ENCODE peak calls at places on chromosomes 3 and 15, in seven cellular contexts. U is CD4-positive, alpha-beta memory T cell; G is psoas muscle; R is adipocyte; B is DND-41; W is stomach; L is heart right ventricle. M is an unnamed sample. For H3K27me3, the result is how much of the 10 kb centered on the place peaks cover.

GRCh38 chr3:37129871-37130270 is 44.5 kb downstream of the LRRFIP2 start:
- DNase-seq in W (no peak), G (no peak), B (no peak), U (no peak), L (no peak), R (no peak), M (no peak)

GRCh38 chr3:105032541-105032940 is 334.2 kb upstream of the ALCAM start:
- DNase-seq in U (no peak), R (no peak), W (peak), G (no peak), B (no peak), L (no peak), M (no peak)

GRCh38 chr3:184679056-184679502 is 32.8 kb downstream of the MAGEF1 start:
- DNase-seq in G (peak), U (no peak), W (no peak), L (peak), B (no peak), R (peak), M (no peak)

GRCh38 chr3:116552261-116552660 is 107.0 kb upstream of the LSAMP start:
- DNase-seq in G (no peak), W (no peak), L (no peak), R (no peak), U (no peak), B (no peak), M (no peak)

GRCh38 chr3:155683321-155683720 is 61.5 kb downstream of the PLCH1 start:
- DNase-seq in G (no peak), L (no peak), W (no peak), U (no peak), R (no peak), B (no peak), M (no peak)

GRCh38 chr3:56800373-56801150 is 1.2 kb downstream of the ARHGEF3 start:
- DNase-seq in G (no peak), R (no peak), B (peak), U (peak), L (no peak), W (peak), M (no peak)

GRCh38 chr3:140768921-140769320 is 91.1 kb downstream of the TRIM42 start:
- DNase-seq in B (no peak), R (peak), W (no peak), U (no peak), L (no peak), G (no peak), M (no peak)

GRCh38 chr3:137294139-137294538 is 336.4 kb downstream of the IL20RB start:
- DNase-seq in U (no peak), W (no peak), R (no peak), G (no peak), B (no peak), L (no peak), M (no peak)

GRCh38 chr3:29716213-29716612 is 435.3 kb downstream of the RBMS3 start:
- DNase-seq in L (no peak), R (no peak), G (no peak), B (no peak), W (no peak), U (no peak), M (no peak)

GRCh38 chr15:96340348-96340610 is 9.8 kb downstream of the NR2F2 start:
- DNase-seq in B (no peak), R (no peak), L (no peak), W (no peak), G (no peak), U (no peak), M (no peak)
- H3K27me3 ChIP-seq in B (under half), R (under half), L (half or more), W (half or more), G (under half), U (under half), M (under half)

GRCh38 chr3:128004661-128005060 is 47.6 kb upstream of the SEC61A1 start:
- DNase-seq in L (no peak), G (no peak), R (no peak), W (peak), U (no peak), B (no peak), M (no peak)
- H3K27me3 ChIP-seq in L (under half), G (under half), R (under half), W (under half), U (under half), B (under half), M (under half)

GRCh38 chr15:100341662-100342560 is at the start of gene ADAMTS17:
- DNase-seq in L (peak), U (peak), W (peak), B (peak), R (peak), G (peak), M (peak)
- H3K27me3 ChIP-seq in L (under half), U (under half), W (under half), B (under half), R (under half), G (under half), M (under half)

GRCh38 chr3:147383617-147384016 is 22.7 kb downstream of the ZIC4 start:
- DNase-seq in G (no peak), B (no peak), R (no peak), L (no peak), U (no peak), W (no peak), M (no peak)

GRCh38 chr3:147388395-147389264 is 17.7 kb downstream of the ZIC4 start:
- DNase-seq in R (no peak), W (no peak), G (no peak), B (no peak), U (no peak), L (no peak), M (no peak)

GRCh38 chr3:147384210-147385058 is 21.9 kb downstream of the ZIC4 start:
- DNase-seq in L (no peak), W (no peak), U (no peak), G (no peak), R (no peak), B (no peak), M (no peak)

GRCh38 chr3:147387550-147388394 is 18.6 kb downstream of the ZIC4 start:
- DNase-seq in G (no peak), W (no peak), R (no peak), B (no peak), U (no peak), L (no peak), M (no peak)

DNA sequence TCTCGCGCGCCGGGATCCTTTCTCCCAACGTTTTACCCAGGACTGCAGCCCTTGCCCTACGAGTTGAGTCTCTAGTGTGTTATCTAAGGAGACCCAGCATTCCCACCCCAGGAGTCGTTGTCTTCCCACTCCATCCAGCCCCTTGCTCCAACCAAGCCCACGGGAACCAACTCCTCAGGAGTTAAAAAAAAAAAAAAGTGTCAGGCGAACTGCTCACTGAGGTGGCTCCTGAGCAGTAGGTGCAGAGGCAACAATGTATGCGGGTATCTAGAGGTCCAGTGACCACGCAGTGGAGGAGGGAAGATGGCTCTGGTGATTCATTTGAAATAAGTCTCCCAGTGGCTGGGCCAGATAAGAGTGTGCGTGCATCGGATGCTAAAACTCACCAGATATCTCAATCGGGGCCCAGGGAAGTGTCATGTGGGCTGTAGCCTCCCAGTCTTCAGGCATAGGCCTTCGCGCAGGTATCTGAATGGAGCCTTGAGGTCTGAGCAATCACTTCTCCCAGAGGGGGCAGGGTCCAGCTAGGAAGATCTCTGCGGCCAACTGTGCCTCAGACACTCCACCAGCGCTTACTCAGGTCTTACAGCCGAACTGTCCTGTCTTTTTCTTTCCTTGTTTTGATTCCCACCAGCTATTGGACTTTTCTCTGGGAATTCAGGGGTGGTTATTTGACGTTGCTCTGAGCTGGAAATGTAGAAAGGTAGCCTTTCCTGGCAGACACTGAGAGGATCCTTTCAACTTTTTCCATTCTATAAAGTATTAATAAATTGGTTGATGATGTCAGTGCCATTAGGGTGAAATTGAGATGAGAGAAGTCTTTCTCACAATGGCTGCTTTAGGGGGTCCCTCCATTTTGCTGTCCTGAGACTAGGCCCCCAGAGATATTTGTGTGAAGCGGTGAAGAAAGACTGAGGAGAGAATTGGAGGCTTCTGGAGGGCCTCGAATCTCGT is 21.0 kb downstream of the ZIC4 start:
- DNase-seq in L (no peak), R (no peak), W (no peak), B (no peak), G (no peak), U (no peak), M (no peak)
- H3K27me3 ChIP-seq in L (half or more), R (half or more), W (half or more), B (under half), G (under half), U (under half), M (half or more)

GRCh38 chr15:88605507-88606436 is 15.4 kb upstream of the AEN start:
- DNase-seq in R (peak), L (peak), G (no peak), B (peak), W (peak), U (peak), M (peak)

GRCh38 chr15:88604972-88605506 is 16.1 kb upstream of the AEN start:
- DNase-seq in R (no peak), G (no peak), W (no peak), B (no peak), L (no peak), U (no peak), M (no peak)

GRCh38 chr15:88608607-88609181 is 12.4 kb upstream of the AEN start:
- DNase-seq in R (no peak), U (no peak), W (no peak), L (no peak), B (no peak), G (no peak), M (no peak)

GRCh38 chr15:88604381-88604951 is 16.7 kb upstream of the AEN start:
- DNase-seq in B (no peak), G (no peak), R (no peak), U (no peak), L (no peak), W (no peak), M (peak)

DNA sequence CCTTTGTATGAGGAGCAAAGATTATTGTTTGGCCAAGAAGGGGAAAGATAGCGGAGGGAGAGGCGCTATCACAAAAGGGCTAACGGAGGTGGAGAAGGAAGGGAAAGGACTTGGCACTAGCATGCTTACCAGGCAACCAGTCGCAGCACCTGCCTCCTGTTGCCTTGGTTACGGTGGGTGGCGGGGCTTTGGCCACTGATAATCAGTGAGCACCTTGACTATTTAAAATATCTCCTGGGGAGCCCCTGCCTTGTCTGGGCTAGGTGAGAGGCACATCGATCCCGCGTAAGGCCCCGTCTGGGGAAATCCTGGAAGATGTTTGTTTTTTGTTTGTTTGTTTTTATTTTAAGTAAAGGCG is 14.7 kb upstream of the AEN start:
- DNase-seq in W (no peak), G (no peak), L (no peak), U (no peak), R (no peak), B (no peak), M (no peak)
- H3K27me3 ChIP-seq in W (half or more), G (under half), L (half or more), U (half or more), R (half or more), B (under half), M (under half)

GRCh38 chr3:53845103-53845880 is 927 bp downstream of the CHDH start:
- DNase-seq in G (peak), U (no peak), W (peak), R (peak), B (no peak), L (peak), M (peak)
- H3K27me3 ChIP-seq in G (under half), U (under half), W (under half), R (under half), B (under half), L (under half), M (under half)

GRCh38 chr15:39511915-39512260 is 69.0 kb upstream of the THBS1 start:
- DNase-seq in W (no peak), U (no peak), R (peak), B (no peak), G (no peak), L (no peak), M (no peak)

GRCh38 chr15:39517122-39517855 is 63.6 kb upstream of the THBS1 start:
- DNase-seq in W (no peak), B (no peak), R (no peak), L (no peak), U (no peak), G (no peak), M (no peak)

GRCh38 chr15:39511000-39511914 is 69.6 kb upstream of the THBS1 start:
- DNase-seq in W (no peak), G (peak), B (no peak), L (peak), R (peak), U (no peak), M (peak)

GRCh38 chr15:39515765-39516164 is 65.1 kb upstream of the THBS1 start:
- DNase-seq in G (no peak), W (no peak), B (no peak), U (no peak), L (no peak), R (no peak), M (no peak)

DNA sequence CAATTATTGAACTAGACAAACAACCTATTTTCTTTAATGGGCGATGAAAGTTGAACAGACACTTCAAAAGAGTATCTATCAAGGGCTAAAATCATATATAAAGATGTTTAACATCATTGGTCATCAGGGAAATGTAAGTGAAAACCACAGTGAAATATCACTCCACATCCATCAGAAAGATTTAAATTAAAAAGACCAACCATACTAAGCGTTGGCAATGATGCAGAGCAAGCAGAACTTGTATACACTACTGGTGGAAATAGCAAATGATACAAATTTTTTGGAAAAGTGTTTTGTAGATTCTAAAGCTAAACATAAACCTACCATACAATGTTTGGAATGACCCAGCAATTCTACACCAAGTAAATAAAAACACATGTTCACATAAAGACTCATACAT is 65.9 kb upstream of the THBS1 start:
- DNase-seq in W (no peak), U (no peak), R (no peak), L (no peak), G (no peak), B (no peak), M (no peak)
- H3K27me3 ChIP-seq in W (under half), U (under half), R (under half), L (under half), G (under half), B (under half), M (under half)

GRCh38 chr15:40925863-40926658 is 3.1 kb upstream of the DLL4 start:
- DNase-seq in B (peak), U (no peak), G (no peak), L (no peak), R (no peak), W (no peak), M (no peak)

GRCh38 chr15:40927497-40928346 is 1.4 kb upstream of the DLL4 start:
- DNase-seq in B (peak), U (no peak), G (no peak), R (peak), W (no peak), L (no peak), M (peak)

GRCh38 chr15:40926659-40927496 is 2.3 kb upstream of the DLL4 start:
- DNase-seq in L (no peak), B (no peak), R (no peak), W (no peak), U (no peak), G (no peak), M (no peak)

GRCh38 chr15:40923551-40923950 is 5.6 kb upstream of the DLL4 start:
- DNase-seq in L (no peak), U (no peak), G (peak), W (no peak), R (no peak), B (no peak), M (no peak)

GRCh38 chr15:40925495-40925862 is 3.7 kb upstream of the DLL4 start:
- DNase-seq in U (no peak), R (no peak), B (no peak), W (no peak), L (no peak), G (no peak), M (peak)
- H3K27me3 ChIP-seq in U (under half), R (half or more), B (half or more), W (half or more), L (under half), G (under half), M (under half)

GRCh38 chr15:96497951-96498350 is 167.5 kb downstream of the NR2F2 start:
- DNase-seq in G (no peak), W (no peak), R (no peak), L (no peak), U (no peak), B (no peak), M (no peak)
- H3K27me3 ChIP-seq in G (under half), W (under half), R (under half), L (under half), U (under half), B (under half), M (under half)